ENCODE peak calls at places on chromosomes 5 and 9, in six cellular contexts. J is epithelial cell of proximal tubule, A is GM12865, O is heart left ventricle, M is choroid plexus epithelial cell, Q is ascending aorta. B is an unnamed sample.

GRCh38 chr5:39214912-39215709 is 4.3 kb downstream of the FYB1 start:
- DNase-seq in J (no peak), A (no peak), O (no peak), M (no peak), Q (no peak), B (no peak)

GRCh38 chr5:53027913-53028312 is 38.8 kb downstream of the ITGA2 start:
- DNase-seq in J (no peak), A (no peak), O (peak; percentile 59), M (peak; percentile 66), Q (no peak), B (no peak)

GRCh38 chr9:129868571-129869486 is 33.6 kb downstream of the USP20 start:
- DNase-seq in J (no peak), A (no peak), O (no peak), M (no peak), Q (no peak), B (peak; percentile 93)

GRCh38 chr5:58156977-58157701 is 302.7 kb downstream of the PLK2 start:
- DNase-seq in J (no peak), A (peak; percentile 39), O (peak; percentile 54), M (peak; percentile 10), Q (no peak), B (no peak)

GRCh38 chr9:130266236-130267098 is 907 bp downstream of the HMCN2 start:
- DNase-seq in J (no peak), A (no peak), O (no peak), M (no peak), Q (no peak), B (no peak)

GRCh38 chr5:56802235-56802634 is 13.1 kb upstream of the MAP3K1 start:
- DNase-seq in J (no peak), A (no peak), O (no peak), M (no peak), Q (no peak), B (no peak)

GRCh38 chr5:137794863-137795262 is 40.7 kb upstream of the HNRNPA0 start:
- DNase-seq in J (no peak), A (no peak), O (no peak), M (no peak), Q (no peak), B (no peak)

GRCh38 chr9:3367185-3367584 is 158.6 kb downstream of the RFX3 start:
- DNase-seq in J (no peak), A (no peak), O (no peak), M (no peak), Q (no peak), B (no peak)

GRCh38 chr5:77590347-77590746 is 48.2 kb downstream of the OTP start:
- DNase-seq in J (no peak), A (peak; percentile 87), O (no peak), M (no peak), Q (no peak), B (no peak)

GRCh38 chr5:9464478-9464877 is 81.4 kb downstream of the SEMA5A start:
- DNase-seq in J (no peak), A (no peak), O (no peak), M (no peak), Q (no peak), B (no peak)

GRCh38 chr5:27639005-27639612 is 600.7 kb upstream of the CDH9 start:
- DNase-seq in J (no peak), A (no peak), O (no peak), M (no peak), Q (no peak), B (no peak)

GRCh38 chr5:172280317-172280716 is 3.2 kb downstream of the UBTD2 start:
- DNase-seq in J (no peak), A (no peak), O (no peak), M (no peak), Q (no peak), B (no peak)

GRCh38 chr5:54764691-54765090 is 220.7 kb downstream of the ESM1 start:
- DNase-seq in J (no peak), A (no peak), O (no peak), M (no peak), Q (no peak), B (no peak)

GRCh38 chr9:74528207-74528606 is 31.1 kb downstream of the RORB start:
- DNase-seq in J (no peak), A (no peak), O (no peak), M (no peak), Q (no peak), B (no peak)

GRCh38 chr9:33202552-33203300 is 35.6 kb upstream of the B4GALT1 start:
- DNase-seq in J (no peak), A (peak; percentile 87), O (peak; percentile 77), M (peak; percentile 91), Q (peak; percentile 40), B (peak; percentile 48)

GRCh38 chr5:93790401-93790800 is 49.0 kb upstream of the POU5F2 start:
- DNase-seq in J (peak; percentile 59), A (no peak), O (no peak), M (peak; percentile 67), Q (no peak), B (no peak)

GRCh38 chr5:176596689-176597416 is 13.1 kb downstream of the GPRIN1 start:
- DNase-seq in J (no peak), A (peak; percentile 13), O (peak; percentile 42), M (peak; percentile 37), Q (no peak), B (no peak)

GRCh38 chr5:176594554-176594953 is 15.4 kb downstream of the GPRIN1 start:
- DNase-seq in J (no peak), A (no peak), O (no peak), M (no peak), Q (no peak), B (no peak)

GRCh38 chr5:176596069-176596656 is 13.8 kb downstream of the GPRIN1 start:
- DNase-seq in J (no peak), A (no peak), O (no peak), M (no peak), Q (no peak), B (no peak)

GRCh38 chr5:176593273-176593869 is 16.6 kb downstream of the GPRIN1 start:
- DNase-seq in J (no peak), A (no peak), O (no peak), M (no peak), Q (no peak), B (no peak)

DNA sequence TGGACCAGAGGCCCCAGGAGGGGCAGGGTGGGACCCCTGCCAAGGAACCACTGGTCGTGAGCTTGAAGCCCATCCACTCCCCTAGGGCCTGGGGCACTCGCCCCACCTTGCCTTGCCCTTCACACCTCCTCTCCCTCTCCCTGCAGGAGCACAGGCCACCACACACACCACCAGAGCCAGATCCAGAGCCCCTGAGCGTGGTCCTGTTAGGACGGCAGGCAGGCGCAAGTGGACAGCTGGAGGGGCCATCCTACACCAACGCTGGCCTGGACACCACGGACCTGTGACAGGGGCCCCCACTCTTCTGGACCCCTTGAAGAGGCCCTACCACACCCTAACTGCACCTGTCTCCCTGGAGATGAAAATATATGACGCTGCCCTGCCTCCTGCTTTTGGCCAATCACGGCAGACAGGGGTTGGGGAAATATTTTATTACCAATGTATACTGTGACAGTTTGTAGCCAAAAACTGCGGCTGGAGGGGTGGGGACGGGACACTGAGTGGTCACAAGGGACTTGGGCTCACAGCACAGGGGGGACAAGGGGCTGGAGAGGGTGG is 14.5 kb downstream of the GPRIN1 start:
- DNase-seq in J (no peak), A (no peak), O (no peak), M (no peak), Q (no peak), B (no peak)
- H3K4me3 ChIP-seq in J (no peak overlapping the region), A (no peak overlapping the region), O (no peak overlapping the region), M (no peak overlapping the region), Q (no peak overlapping the region), B (no peak overlapping the region)

GRCh38 chr9:121286973-121287721 is 19.2 kb downstream of the GSN start:
- DNase-seq in J (no peak), A (no peak), O (peak; percentile 93), M (peak; percentile 94), Q (peak; percentile 56), B (no peak)
- H3K4me3 ChIP-seq in J (peak overlapping the region; percentile 14), A (no peak overlapping the region), O (peak overlapping the region; percentile 43), M (peak overlapping the region; percentile 15), Q (peak overlapping the region; percentile 38), B (no peak overlapping the region)

DNA sequence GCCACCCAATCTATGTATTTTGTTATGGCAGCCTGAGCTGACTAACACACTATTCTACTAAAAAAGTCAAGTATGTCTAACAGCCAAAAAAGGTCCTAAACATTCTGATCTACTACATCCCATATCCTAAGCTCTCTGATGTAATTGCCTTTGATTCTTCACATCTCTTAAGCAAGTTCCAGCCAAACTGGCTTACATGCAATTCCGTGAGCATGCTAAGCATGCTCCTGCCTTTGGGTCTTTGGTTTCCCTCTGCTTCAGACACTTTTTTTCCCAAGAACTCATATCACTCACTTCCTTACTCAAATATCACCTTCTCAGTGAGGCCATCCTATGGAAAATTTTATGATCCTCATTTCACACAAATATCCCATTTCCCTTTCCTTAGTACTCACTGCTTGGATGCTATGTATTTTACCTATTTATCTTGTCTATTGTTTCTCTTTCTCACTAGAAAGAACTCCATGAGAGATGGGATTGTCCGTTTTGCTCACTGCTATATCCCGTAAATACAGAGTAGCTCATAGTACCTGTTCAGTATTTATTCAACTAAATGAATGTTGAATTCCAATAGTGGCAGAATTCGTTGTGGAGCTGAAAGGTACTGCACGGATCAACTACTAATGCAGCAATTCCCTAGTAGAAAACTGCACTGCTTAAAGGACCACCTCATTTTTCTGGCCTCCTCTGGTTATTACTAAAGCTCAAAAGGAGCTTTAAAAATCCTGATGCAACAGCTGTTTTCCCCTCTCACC is 2.3 kb upstream of the SLC12A2 start:
- DNase-seq in J (no peak), A (peak; percentile 33), O (no peak), M (peak; percentile 52), Q (no peak), B (no peak)
- H3K4me3 ChIP-seq in J (peak overlapping the region; percentile 82), A (peak overlapping the region; percentile 70), O (peak overlapping the region; percentile 72), M (peak overlapping the region; percentile 85), Q (peak overlapping the region; percentile 87), B (peak overlapping the region; percentile 74)

GRCh38 chr9:16729656-16730055 is 140.8 kb downstream of the BNC2 start:
- DNase-seq in J (no peak), A (no peak), O (no peak), M (no peak), Q (no peak), B (no peak)
- H3K4me3 ChIP-seq in J (no peak overlapping the region), A (no peak overlapping the region), O (no peak overlapping the region), M (no peak overlapping the region), Q (no peak overlapping the region), B (no peak overlapping the region)

GRCh38 chr9:71756753-71757152 is 11.6 kb downstream of the CEMIP2 start:
- DNase-seq in J (no peak), A (no peak), O (no peak), M (no peak), Q (no peak), B (no peak)
- H3K4me3 ChIP-seq in J (no peak overlapping the region), A (no peak overlapping the region), O (no peak overlapping the region), M (no peak overlapping the region), Q (no peak overlapping the region), B (no peak overlapping the region)

DNA sequence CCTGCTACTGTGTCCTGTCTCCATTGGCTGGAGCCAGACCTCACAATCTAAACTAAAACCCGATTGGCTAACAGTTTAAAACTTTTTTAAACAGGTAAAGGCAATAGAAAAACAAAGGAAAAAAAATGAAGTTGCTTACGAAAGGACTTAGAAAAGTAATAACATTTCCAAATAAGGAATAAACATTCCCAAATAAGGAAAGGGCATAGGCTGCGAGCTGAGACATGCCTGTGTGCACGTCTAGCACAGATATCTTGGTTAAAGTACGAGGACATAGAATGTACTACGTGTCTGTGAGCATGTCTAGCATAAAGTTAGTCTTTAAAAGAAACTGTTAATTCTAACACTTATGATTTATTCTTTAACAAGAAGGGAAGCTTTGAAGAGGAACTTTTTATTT is 15.3 kb upstream of the FAM120A start:
- DNase-seq in J (no peak), A (no peak), O (no peak), M (no peak), Q (no peak), B (no peak)
- H3K4me3 ChIP-seq in J (no peak overlapping the region), A (no peak overlapping the region), O (no peak overlapping the region), M (no peak overlapping the region), Q (no peak overlapping the region), B (no peak overlapping the region)